ENCODE peak calls at places on chromosomes 5 and 9, in six cellular contexts. P is A549, Y is HCT116, E is K562, R is GM12878, V is SK-N-SH. I is an unnamed sample.

GRCh38 chr5:31937226-31937625 is 236.9 kb downstream of the GOLPH3 start:
- DNase-seq in P (no peak), Y (no peak), E (no peak), R (no peak), V (no peak), I (no peak)

GRCh38 chr5:126831175-126831574 is 54.2 kb downstream of the LMNB1 start:
- DNase-seq in P (no peak), Y (no peak), E (no peak), R (no peak), V (no peak), I (no peak)

GRCh38 chr9:125587819-125588460 is 119.1 kb downstream of the MAPKAP1 start:
- DNase-seq in P (no peak), Y (no peak), E (no peak), R (no peak), V (no peak), I (no peak)

GRCh38 chr9:109244179-109245132 is 76.4 kb downstream of the EPB41L4B start:
- DNase-seq in P (peak), Y (peak), E (peak), R (peak), V (peak), I (peak)

GRCh38 chr9:69421908-69422801 is 97.1 kb downstream of the ENTREP1 start:
- DNase-seq in P (peak), Y (peak), E (peak), R (no peak), V (peak), I (peak)

GRCh38 chr9:99860266-99860665 is 38.6 kb downstream of the NR4A3 start:
- DNase-seq in P (no peak), Y (no peak), E (no peak), R (no peak), V (no peak), I (no peak)

GRCh38 chr5:136055612-136056302 is 27.0 kb downstream of the TGFBI start:
- DNase-seq in P (no peak), Y (no peak), E (no peak), R (no peak), V (no peak), I (no peak)

GRCh38 chr9:123933401-123933800 is 3.5 kb upstream of the DENND1A start:
- DNase-seq in P (peak), Y (peak), E (no peak), R (no peak), V (no peak), I (no peak)

DNA sequence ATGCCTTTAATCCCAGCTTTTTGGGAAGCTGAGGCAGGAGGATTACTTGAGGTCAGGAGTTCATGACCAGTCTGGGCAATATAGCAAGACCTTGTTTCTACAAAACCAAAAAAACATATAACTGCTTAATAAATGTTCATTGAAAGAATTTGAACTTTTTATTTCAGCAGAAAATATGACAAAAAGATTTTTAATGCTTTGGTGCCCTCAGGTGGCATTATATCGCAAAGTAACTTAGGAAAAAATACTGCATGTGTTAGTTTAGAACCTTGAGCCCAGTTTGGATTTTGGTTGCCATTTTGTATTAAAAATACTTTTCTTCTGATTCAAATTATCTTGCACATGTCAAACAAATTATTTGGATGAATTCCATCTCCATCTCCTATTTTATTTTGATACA is 103.2 kb downstream of the GPBP1 start:
- DNase-seq in P (peak), Y (peak), E (peak), R (no peak), V (peak), I (peak)
- TF ChIP-seq CTCF in P (peak), Y (peak), E (no peak), R (peak), V (peak), I (no peak)

GRCh38 chr9:93684806-93685553 is 108.6 kb downstream of the PHF2 start:
- DNase-seq in P (no peak), Y (no peak), E (peak), R (no peak), V (no peak), I (peak)

GRCh38 chr9:93686880-93687236 is 110.5 kb downstream of the PHF2 start:
- DNase-seq in P (no peak), Y (no peak), E (no peak), R (no peak), V (no peak), I (no peak)

GRCh38 chr9:93693129-93693528 is 116.7 kb downstream of the PHF2 start:
- DNase-seq in P (no peak), Y (no peak), E (no peak), R (no peak), V (no peak), I (no peak)

GRCh38 chr9:93686127-93686879 is 109.9 kb downstream of the PHF2 start:
- DNase-seq in P (no peak), Y (no peak), E (peak), R (no peak), V (no peak), I (no peak)

GRCh38 chr9:93690618-93691017 is 114.2 kb downstream of the PHF2 start:
- DNase-seq in P (no peak), Y (no peak), E (no peak), R (no peak), V (no peak), I (no peak)
- TF ChIP-seq MAX in P (no peak), Y (no peak), E (no peak), R (no peak), V (no peak), I (no peak)

DNA sequence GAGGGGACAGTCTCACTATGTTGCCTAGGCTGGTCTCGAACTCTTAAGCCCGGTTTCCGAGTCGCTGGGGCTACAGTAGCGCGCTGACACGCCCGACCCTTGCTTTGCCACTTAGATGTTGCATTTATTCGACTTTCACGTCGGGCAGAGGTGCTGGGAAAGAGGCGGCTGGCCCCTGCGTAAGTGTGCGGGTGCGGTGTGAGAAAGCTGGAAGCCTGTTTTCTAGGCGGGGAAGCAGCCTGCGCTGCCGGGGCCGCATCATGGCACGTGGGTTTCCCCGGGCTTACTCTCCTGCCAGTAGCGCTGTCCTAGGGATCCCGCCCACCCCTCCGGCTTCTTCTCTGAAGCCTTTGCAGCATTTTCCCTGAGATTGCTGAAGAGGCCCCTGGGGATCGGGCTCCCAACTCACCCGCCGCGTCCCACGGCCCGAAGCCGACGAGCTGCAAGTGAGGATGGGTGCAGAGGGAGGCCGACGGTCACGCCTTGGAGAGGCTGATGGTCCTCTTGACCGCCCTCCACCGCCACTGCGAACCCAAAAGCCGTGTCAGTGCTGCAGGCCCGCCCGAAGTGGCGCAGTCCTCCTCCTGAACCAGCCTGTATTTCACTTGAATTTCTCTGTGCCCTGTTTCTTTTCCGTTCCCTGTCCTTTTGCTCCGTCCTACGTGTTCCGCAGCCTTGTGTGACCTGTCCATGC is 5.8 kb upstream of the TRIM41 start:
- DNase-seq in P (peak), Y (no peak), E (peak), R (peak), V (peak), I (peak)
- H3K4me3 ChIP-seq in P (peak), Y (no peak), E (peak), R (peak), V (peak), I (peak)

GRCh38 chr5:10866913-10867312 is 105.9 kb upstream of the DAP start:
- DNase-seq in P (no peak), Y (no peak), E (no peak), R (no peak), V (no peak), I (peak)
- TF ChIP-seq CTCF in P (peak), Y (no peak), E (peak), R (no peak), V (peak), I (no peak)

DNA sequence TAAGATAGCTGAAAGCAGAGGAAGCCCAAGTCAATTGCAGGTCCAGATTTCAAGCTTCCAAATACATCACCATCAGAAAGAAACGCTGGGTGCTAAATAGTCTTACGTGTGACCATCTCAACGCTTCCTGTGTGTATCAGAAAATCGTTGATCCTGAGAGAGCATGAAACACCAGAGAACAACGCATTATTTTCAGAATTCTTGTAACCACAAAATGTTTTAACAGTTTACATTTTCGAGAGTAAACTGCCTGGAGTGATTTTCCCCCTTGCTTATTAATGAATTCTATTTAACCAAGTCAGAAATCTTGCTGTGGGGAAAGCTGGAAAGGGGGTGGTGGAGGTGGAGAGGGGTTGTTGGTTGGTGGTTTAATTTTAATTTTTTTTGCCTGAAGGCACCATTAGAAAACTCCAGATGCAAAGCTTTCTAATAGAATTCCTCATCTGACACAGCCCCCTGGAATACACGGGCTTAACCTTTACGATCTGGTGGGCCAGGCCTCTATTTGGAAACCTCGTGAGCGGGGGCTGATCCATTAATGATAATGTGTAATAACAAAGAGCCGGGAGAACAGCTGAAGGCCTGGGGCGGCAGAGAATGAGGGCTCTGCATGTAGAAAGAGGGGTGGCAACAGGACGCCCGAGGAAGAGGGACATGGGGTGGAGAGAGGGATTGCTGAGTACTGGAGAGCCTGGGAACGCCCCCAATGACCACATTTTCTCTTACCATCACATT is 124.5 kb upstream of the NFIB start:
- DNase-seq in P (no peak), Y (no peak), E (no peak), R (no peak), V (peak), I (no peak)
- TF ChIP-seq MAX in P (no peak), Y (no peak), E (no peak), R (no peak), V (no peak), I (no peak)

DNA sequence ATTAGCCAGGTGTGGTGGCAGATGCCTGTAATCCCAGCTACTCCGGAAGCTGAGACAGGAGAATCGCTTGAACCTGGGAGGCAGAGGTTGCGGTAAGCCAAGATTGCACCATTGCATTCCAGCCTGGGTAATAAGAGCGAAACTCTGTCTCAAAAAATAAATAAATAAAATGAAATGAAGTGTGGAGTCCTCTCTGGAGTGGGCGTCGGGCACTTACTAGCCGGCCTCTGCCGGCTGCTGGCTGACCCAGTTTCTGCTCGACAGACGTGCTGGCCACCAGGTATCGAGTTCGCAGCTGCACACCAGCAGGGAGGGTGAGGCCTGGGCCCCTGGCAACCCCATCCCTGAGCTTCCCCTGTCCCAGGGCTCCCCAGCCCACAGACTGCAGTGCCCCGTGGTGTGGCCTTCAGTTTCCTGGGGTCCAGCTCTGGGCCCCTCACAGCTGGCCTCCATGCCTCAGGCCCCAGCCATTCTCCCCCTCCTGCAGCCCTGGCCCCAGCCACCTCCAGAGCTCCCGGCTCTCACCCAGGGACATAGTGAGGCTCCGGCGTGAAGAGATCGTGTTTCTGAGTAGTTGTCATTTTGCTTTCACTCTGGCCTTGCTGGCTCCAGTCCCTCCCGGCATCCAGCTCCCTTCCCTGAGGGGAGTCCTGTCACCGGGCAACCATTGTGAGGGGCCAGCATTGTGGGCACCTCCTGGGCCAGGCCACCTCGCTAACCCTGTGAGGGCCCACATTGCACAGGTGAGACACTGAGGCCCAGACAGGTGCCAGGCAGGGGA is 3.8 kb upstream of the STPG3 start:
- DNase-seq in P (no peak), Y (no peak), E (no peak), R (no peak), V (no peak), I (no peak)
- H3K4me3 ChIP-seq in P (no peak), Y (no peak), E (no peak), R (no peak), V (no peak), I (no peak)

GRCh38 chr5:122846051-122846567 is 696 bp downstream of the SNX24 start:
- DNase-seq in P (peak), Y (no peak), E (no peak), R (no peak), V (peak), I (peak)
- TF ChIP-seq CTCF in P (no peak), Y (no peak), E (no peak), R (no peak), V (no peak), I (no peak)